ENCODE peak calls at places on chromosomes 13 and 19, in ten cellular contexts. E, T, Q, V, K, N, G, C, S and Z are unnamed samples. For H3K36me3 and H3K27me3, the result is how much of the 10 kb centered on the place peaks cover.

GRCh38 chr19:32828643-32829344 is 40.8 kb downstream of the SLC7A9 start:
- DNase-seq in E (no peak), T (no peak), Q (no peak), V (no peak), K (no peak), N (no peak), G (no peak), C (no peak), S (no peak), Z (no peak)

GRCh38 chr13:26037302-26037701 is 14.5 kb downstream of the SHISA2 start:
- DNase-seq in E (no peak), T (no peak), Q (no peak), V (peak), K (no peak), N (no peak), G (no peak), C (no peak), S (no peak), Z (peak)

GRCh38 chr19:34120846-34121639 is 51.3 kb upstream of the LSM14A start:
- DNase-seq in E (peak), T (no peak), Q (peak), V (peak), K (no peak), N (peak), G (no peak), C (peak), S (no peak), Z (peak)

GRCh38 chr19:50943074-50943828 is 9.6 kb downstream of the KLK5 start:
- DNase-seq in E (no peak), T (no peak), Q (no peak), V (no peak), K (no peak), N (no peak), G (no peak), C (no peak), S (no peak), Z (peak)

GRCh38 chr19:36215276-36216171 is 618 bp downstream of the ZNF146 start:
- DNase-seq in E (peak), T (no peak), Q (peak), V (peak), K (no peak), N (peak), G (no peak), C (no peak), S (no peak), Z (peak)

GRCh38 chr19:33621811-33622504 is at the start of gene CHST8:
- DNase-seq in E (peak), T (no peak), Q (peak), V (peak), K (peak), N (peak), G (peak), C (no peak), S (peak), Z (peak)

GRCh38 chr13:20812890-20813289 is 39.1 kb upstream of the EEF1AKMT1 start:
- DNase-seq in E (no peak), T (no peak), Q (no peak), V (no peak), K (no peak), N (no peak), G (no peak), C (no peak), S (no peak), Z (no peak)

GRCh38 chr19:46355234-46355990 is 8.5 kb downstream of the PPP5C start:
- DNase-seq in E (peak), T (no peak), Q (peak), V (peak), K (no peak), N (no peak), G (no peak), C (no peak), S (peak), Z (no peak)

GRCh38 chr13:24644051-24644450 is 36.2 kb upstream of the ATP12A start:
- DNase-seq in E (no peak), T (no peak), Q (no peak), V (no peak), K (no peak), N (peak), G (no peak), C (no peak), S (no peak), Z (peak)

GRCh38 chr13:48412881-48413351 is at the start of gene LPAR6:
- DNase-seq in E (peak), T (no peak), Q (peak), V (no peak), K (no peak), N (peak), G (no peak), C (peak), S (peak), Z (peak)

GRCh38 chr19:56732974-56733373 is 61.4 kb upstream of the ZNF835 start:
- DNase-seq in E (no peak), T (no peak), Q (no peak), V (no peak), K (no peak), N (no peak), G (no peak), C (no peak), S (no peak), Z (no peak)

GRCh38 chr19:54209058-54209747 is 8.5 kb downstream of the RPS9 start:
- DNase-seq in E (peak), T (no peak), Q (no peak), V (peak), K (no peak), N (no peak), G (peak), C (no peak), S (no peak), Z (no peak)

GRCh38 chr13:26785845-26786630 is 25.5 kb upstream of the GPR12 start:
- DNase-seq in E (no peak), T (no peak), Q (peak), V (no peak), K (peak), N (no peak), G (no peak), C (peak), S (peak), Z (no peak)

GRCh38 chr13:46178821-46179220 is 3.2 kb downstream of the LCP1 start:
- DNase-seq in E (no peak), T (no peak), Q (no peak), V (no peak), K (no peak), N (no peak), G (no peak), C (no peak), S (no peak), Z (no peak)

GRCh38 chr13:46893820-46894533 is 2.9 kb downstream of the HTR2A start:
- DNase-seq in E (peak), T (peak), Q (peak), V (peak), K (peak), N (peak), G (peak), C (peak), S (peak), Z (no peak)

GRCh38 chr19:12939292-12939606 is 840 bp downstream of the CALR start:
- DNase-seq in E (no peak), T (no peak), Q (no peak), V (no peak), K (no peak), N (peak), G (no peak), C (peak), S (no peak), Z (no peak)

GRCh38 chr13:113646376-113646775 is 11.6 kb downstream of the ATP4B start:
- DNase-seq in E (no peak), T (peak), Q (no peak), V (no peak), K (no peak), N (no peak), G (no peak), C (no peak), S (peak), Z (no peak)

GRCh38 chr19:51546650-51547396 is 15.4 kb upstream of the SIGLEC6 start:
- DNase-seq in E (no peak), T (no peak), Q (no peak), V (peak), K (no peak), N (peak), G (no peak), C (no peak), S (no peak), Z (no peak)

GRCh38 chr13:52053460-52053859 is 29.0 kb downstream of the UTP14C start:
- DNase-seq in E (peak), T (no peak), Q (no peak), V (no peak), K (no peak), N (no peak), G (no peak), C (no peak), S (no peak), Z (peak)

GRCh38 chr19:35261356-35262100 is 7.2 kb upstream of the USF2 start:
- DNase-seq in E (no peak), T (peak), Q (peak), V (no peak), K (no peak), N (no peak), G (peak), C (no peak), S (no peak), Z (no peak)

GRCh38 chr19:11299946-11300810 is 4.2 kb downstream of the TSPAN16 start:
- DNase-seq in E (no peak), T (no peak), Q (no peak), V (no peak), K (no peak), N (no peak), G (no peak), C (no peak), S (no peak), Z (no peak)

GRCh38 chr19:49120325-49120683 is 960 bp downstream of the PPFIA3 start:
- DNase-seq in E (no peak), T (no peak), Q (no peak), V (no peak), K (no peak), N (no peak), G (no peak), C (no peak), S (no peak), Z (no peak)

GRCh38 chr19:33376931-33377557 is 3.5 kb downstream of the CEBPG start:
- DNase-seq in E (peak), T (no peak), Q (no peak), V (no peak), K (no peak), N (no peak), G (no peak), C (no peak), S (no peak), Z (peak)

GRCh38 chr19:45524575-45525129 is 17.4 kb downstream of the VASP start:
- DNase-seq in E (no peak), T (no peak), Q (peak), V (no peak), K (no peak), N (no peak), G (no peak), C (no peak), S (no peak), Z (no peak)

GRCh38 chr19:17944301-17944700 is 11.5 kb downstream of the CCDC124 start:
- DNase-seq in E (no peak), T (no peak), Q (peak), V (no peak), K (no peak), N (peak), G (peak), C (no peak), S (no peak), Z (peak)

GRCh38 chr13:101474419-101474957 is 22.0 kb downstream of the ITGBL1 start:
- DNase-seq in E (peak), T (no peak), Q (no peak), V (no peak), K (no peak), N (peak), G (no peak), C (no peak), S (no peak), Z (no peak)

GRCh38 chr13:27549406-27549981 is 70.8 kb downstream of the LNX2 start:
- DNase-seq in E (peak), T (no peak), Q (no peak), V (no peak), K (no peak), N (no peak), G (no peak), C (no peak), S (no peak), Z (peak)

GRCh38 chr13:92734068-92734467 is 492.5 kb upstream of the GPC6 start:
- DNase-seq in E (no peak), T (no peak), Q (no peak), V (no peak), K (no peak), N (no peak), G (no peak), C (no peak), S (no peak), Z (no peak)

GRCh38 chr13:76512676-76513277 is 373.4 kb downstream of the KCTD12 start:
- DNase-seq in E (no peak), T (no peak), Q (no peak), V (no peak), K (no peak), N (peak), G (no peak), C (no peak), S (no peak), Z (peak)

GRCh38 chr13:105090244-105090643 is 1445.2 kb downstream of the EFNB2 start:
- DNase-seq in E (no peak), T (no peak), Q (peak), V (no peak), K (no peak), N (no peak), G (no peak), C (no peak), S (no peak), Z (no peak)

DNA sequence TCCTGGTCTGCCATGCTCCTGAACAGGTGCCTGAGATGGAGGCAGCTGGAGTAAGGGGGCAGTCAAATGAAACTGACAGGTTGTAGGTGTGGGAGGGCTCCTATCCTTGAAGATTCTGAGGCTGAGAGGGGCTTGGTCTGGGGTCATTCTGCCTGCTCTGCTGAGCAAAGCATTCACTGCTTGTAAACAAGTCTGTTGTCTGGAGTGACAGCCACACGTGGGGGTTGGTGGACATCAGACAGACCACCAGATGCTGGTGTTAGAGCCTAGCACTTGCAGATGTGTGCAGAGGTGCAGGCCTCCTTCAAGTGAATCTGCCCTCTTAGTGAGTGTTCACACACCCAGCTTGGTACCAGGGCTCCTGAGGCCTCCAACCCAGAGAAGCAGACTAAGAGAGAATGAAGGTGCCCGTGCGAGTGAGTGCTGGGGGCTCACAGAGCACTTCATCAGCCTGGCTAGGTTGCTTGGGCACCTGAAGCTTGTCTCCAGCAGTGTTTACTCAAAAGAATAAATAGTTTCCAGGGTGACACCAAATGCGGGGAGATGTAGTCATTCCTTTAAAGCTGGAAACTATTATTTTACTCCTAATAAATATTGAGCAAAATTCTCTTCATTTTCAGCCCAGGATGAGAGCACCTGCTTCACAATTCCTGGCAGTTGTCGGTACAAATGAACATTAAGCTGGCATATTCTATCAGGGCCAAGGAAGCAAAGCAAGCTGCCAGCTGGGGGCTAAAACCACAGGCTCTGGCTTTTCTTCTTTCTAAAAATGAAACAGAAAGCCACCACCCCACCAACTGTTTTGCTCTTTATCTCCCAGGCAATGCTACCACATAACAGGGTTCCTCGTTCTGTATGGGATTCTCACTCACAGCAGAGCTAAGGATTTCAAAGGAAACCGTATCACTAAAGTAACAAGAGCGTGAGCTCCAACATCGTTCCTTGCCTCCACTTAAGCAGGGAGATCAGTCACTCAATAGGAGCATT is 82.3 kb downstream of the RNASEH2B start:
- DNase-seq in E (no peak), T (no peak), Q (no peak), V (no peak), K (no peak), N (no peak), G (no peak), C (peak), S (no peak), Z (no peak)
- H3K4me3 ChIP-seq in E (no peak), T (no peak), Q (no peak), V (no peak), K (no peak), N (no peak), G (no peak), C (no peak), S (no peak), Z (no peak)

DNA sequence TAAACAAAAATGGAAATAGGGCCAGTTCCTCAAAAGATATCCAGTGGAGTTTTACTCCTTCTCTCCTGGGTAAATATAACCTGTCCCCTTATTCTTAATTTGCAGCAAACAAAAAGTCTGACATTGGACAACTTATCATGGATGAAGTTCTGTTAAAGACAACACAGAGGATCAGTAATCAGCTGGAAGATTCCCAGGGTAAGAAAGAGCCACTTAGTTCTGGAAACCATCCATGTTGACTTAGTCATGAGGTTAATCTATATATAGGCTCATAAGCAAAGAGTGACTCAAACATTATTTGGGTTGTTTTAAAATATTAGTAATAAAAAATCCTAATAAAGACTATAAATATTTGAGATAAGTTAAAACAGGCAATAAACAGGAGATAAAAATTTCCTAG is 40.5 kb upstream of the EBPL start:
- DNase-seq in E (no peak), T (no peak), Q (no peak), V (no peak), K (no peak), N (peak), G (no peak), C (no peak), S (no peak), Z (peak)
- H3K36me3 ChIP-seq in E (under half), T (under half), Q (under half), V (under half), K (under half), N (under half), G (under half), C (under half), S (under half), Z (under half)

DNA sequence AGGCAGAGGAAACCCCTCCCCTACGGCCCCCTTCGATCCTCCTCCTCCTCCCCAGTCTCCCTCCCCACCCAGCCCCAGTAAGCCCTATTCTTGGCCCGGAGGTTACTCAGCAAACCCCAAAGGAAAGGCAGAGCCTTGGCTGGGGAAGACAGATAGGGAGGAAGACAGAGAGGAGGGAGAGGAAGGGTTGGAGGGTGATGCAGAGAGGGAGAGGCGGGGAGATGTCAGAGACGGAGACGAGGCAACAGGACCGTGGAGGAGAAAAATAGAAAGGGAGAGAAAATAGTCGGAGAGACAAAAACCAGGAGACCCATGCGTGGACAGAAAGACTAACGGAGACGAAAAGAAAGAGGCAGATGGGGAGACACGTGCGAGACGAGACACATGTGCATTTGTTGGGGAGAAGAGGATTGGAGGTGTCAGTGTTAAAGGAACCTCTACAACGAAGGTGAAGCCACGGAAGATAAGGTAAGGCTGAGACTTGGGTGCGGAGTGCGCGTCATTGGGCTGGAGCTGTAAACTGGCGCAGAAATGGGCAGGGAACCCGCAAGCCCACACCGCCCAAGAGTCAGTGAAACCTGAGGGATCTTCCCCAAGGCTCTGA is 2.9 kb downstream of the TGFB1 start:
- DNase-seq in E (no peak), T (no peak), Q (peak), V (peak), K (no peak), N (peak), G (no peak), C (no peak), S (no peak), Z (peak)
- H3K27me3 ChIP-seq in E (under half), T (under half), Q (under half), V (under half), K (under half), N (under half), G (under half), C (under half), S (under half), Z (under half)

DNA sequence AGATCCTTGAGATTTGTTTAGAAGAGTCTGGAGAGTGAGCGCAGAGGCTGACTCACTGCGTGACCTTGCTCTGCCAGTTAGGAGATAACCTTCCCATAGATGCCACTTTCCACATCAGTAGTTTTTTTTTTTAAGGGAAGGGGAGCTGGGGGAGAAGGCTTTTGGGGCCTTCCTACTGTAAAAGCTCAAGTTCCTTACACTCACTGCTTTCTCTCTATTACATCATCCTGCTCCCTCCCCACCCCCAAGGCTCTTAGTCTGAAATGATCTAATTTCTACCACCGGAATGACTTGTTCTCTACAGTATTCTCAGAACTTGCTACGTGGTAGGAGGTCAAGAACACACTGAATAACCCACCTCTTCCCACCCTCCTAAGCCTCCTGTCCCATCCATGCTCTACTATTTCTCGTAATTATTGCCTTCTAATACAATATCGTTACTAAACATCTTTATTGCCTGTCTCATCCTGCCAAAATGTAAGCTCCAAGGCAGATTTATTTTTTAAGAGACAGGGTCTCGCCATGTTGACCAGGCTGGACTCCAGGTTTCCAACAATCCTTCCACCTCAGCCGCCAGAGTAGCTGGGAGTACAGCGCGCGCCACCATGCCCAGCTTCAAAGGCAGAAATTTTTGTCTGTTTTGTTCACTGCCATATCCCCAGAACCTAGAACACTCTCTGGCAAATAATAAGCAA is 1.2 kb downstream of the LONP1 start:
- DNase-seq in E (peak), T (no peak), Q (peak), V (peak), K (no peak), N (peak), G (no peak), C (no peak), S (no peak), Z (peak)
- H3K4me3 ChIP-seq in E (peak), T (peak), Q (peak), V (peak), K (peak), N (peak), G (peak), C (peak), S (peak), Z (peak)

DNA sequence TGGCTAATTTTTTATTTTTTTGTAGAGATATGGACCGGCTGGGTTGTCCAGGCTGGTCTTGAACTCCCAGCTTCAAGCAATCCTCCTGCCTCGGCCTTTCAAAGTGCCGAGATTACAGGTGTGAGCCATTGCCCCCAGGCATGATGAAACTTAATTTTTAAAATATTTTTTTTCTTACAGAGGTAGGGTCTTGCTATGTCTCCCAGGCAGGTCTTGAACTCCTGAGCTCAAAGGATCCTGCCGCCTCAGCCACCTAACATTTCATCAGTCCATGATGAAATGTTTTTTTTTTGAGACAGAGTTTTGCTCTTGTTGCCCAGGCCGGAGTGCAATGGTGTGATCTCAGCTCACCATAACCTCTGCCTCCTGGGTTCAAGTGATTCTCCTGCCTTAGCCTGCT is 12.4 kb downstream of the C19orf44 start:
- DNase-seq in E (no peak), T (no peak), Q (no peak), V (no peak), K (no peak), N (no peak), G (no peak), C (no peak), S (no peak), Z (no peak)
- H3K36me3 ChIP-seq in E (under half), T (under half), Q (under half), V (under half), K (under half), N (under half), G (under half), C (under half), S (half or more), Z (under half)